ENCODE peak calls at places on chromosomes 5 and 9, in six cellular contexts. Y, M, T, S, J and A are unnamed samples.

GRCh38 chr5:25955337-25955736 is 1083.0 kb downstream of the CDH9 start:
- DNase-seq in Y (no peak), M (no peak), T (no peak), S (no peak), J (no peak), A (no peak)

GRCh38 chr9:33932078-33932807 is 115.3 kb downstream of the UBE2R2 start:
- DNase-seq in Y (no peak), M (no peak), T (no peak), S (no peak), J (no peak), A (no peak)

GRCh38 chr9:976805-977360 is 428 bp downstream of the DMRT3 start:
- DNase-seq in Y (no peak), M (no peak), T (no peak), S (no peak), J (no peak), A (no peak)

GRCh38 chr5:102368392-102368791 is 72.3 kb upstream of the SLCO4C1 start:
- DNase-seq in Y (no peak), M (no peak), T (no peak), S (no peak), J (no peak), A (no peak)

GRCh38 chr5:114362197-114362976 is 517 bp downstream of the KCNN2 start:
- DNase-seq in Y (no peak), M (no peak), T (no peak), S (no peak), J (no peak), A (no peak)

GRCh38 chr5:181192337-181193046 is 12.5 kb downstream of the TRIM7 start:
- DNase-seq in Y (no peak), M (no peak), T (no peak), S (no peak), J (no peak), A (no peak)

GRCh38 chr5:181261320-181262085 is 560 bp upstream of the TRIM52 start:
- DNase-seq in Y (peak; percentile 71), M (peak; percentile 67), T (peak; percentile 56), S (no peak), J (peak; percentile 83), A (no peak)

GRCh38 chr9:132250324-132251262 is 88.7 kb downstream of the NTNG2 start:
- DNase-seq in Y (no peak), M (no peak), T (no peak), S (no peak), J (no peak), A (no peak)

GRCh38 chr5:88952344-88952743 is 69.4 kb upstream of the MEF2C start:
- DNase-seq in Y (no peak), M (no peak), T (no peak), S (no peak), J (no peak), A (no peak)

GRCh38 chr9:127629468-127630081 is 17.5 kb downstream of the STXBP1 start:
- DNase-seq in Y (no peak), M (no peak), T (no peak), S (no peak), J (no peak), A (no peak)

GRCh38 chr5:180632768-180633167 is 16.6 kb downstream of the FLT4 start:
- DNase-seq in Y (no peak), M (no peak), T (no peak), S (no peak), J (no peak), A (no peak)

GRCh38 chr5:91436241-91436640 is 53.1 kb upstream of the ARRDC3 start:
- DNase-seq in Y (no peak), M (no peak), T (no peak), S (no peak), J (no peak), A (no peak)

GRCh38 chr5:138803285-138803684 is 50.1 kb downstream of the CTNNA1 start:
- DNase-seq in Y (no peak), M (no peak), T (no peak), S (no peak), J (no peak), A (no peak)

GRCh38 chr5:37495210-37495609 is 116.1 kb downstream of the WDR70 start:
- DNase-seq in Y (no peak), M (no peak), T (no peak), S (no peak), J (no peak), A (no peak)

GRCh38 chr5:146793709-146794108 is 84.8 kb downstream of the PPP2R2B start:
- DNase-seq in Y (no peak), M (no peak), T (no peak), S (no peak), J (no peak), A (no peak)

GRCh38 chr5:97071101-97071500 is 71.3 kb downstream of the LIX1 start:
- DNase-seq in Y (no peak), M (no peak), T (no peak), S (peak; percentile 33), J (no peak), A (peak; percentile 81)

GRCh38 chr5:73513996-73514395 is 15.8 kb downstream of the BTF3 start:
- DNase-seq in Y (no peak), M (no peak), T (no peak), S (no peak), J (no peak), A (no peak)

GRCh38 chr5:982377-983237 is 26.0 kb upstream of the NKD2 start:
- DNase-seq in Y (no peak), M (no peak), T (no peak), S (no peak), J (no peak), A (no peak)

GRCh38 chr9:138117101-138117750 is 239.6 kb downstream of the CACNA1B start:
- DNase-seq in Y (no peak), M (no peak), T (no peak), S (no peak), J (no peak), A (no peak)

GRCh38 chr5:139964266-139964993 is 78.7 kb downstream of the NRG2 start:
- DNase-seq in Y (no peak), M (no peak), T (no peak), S (no peak), J (no peak), A (no peak)

GRCh38 chr9:104090578-104090977 is 3.5 kb upstream of the SMC2 start:
- DNase-seq in Y (no peak), M (no peak), T (no peak), S (no peak), J (no peak), A (no peak)

GRCh38 chr9:104091028-104091590 is 3.0 kb upstream of the SMC2 start:
- DNase-seq in Y (no peak), M (no peak), T (no peak), S (no peak), J (no peak), A (no peak)

GRCh38 chr9:104093162-104093561 is 947 bp upstream of the SMC2 start:
- DNase-seq in Y (no peak), M (no peak), T (no peak), S (no peak), J (no peak), A (no peak)

GRCh38 chr9:104091708-104092107 is 2.4 kb upstream of the SMC2 start:
- DNase-seq in Y (no peak), M (peak; percentile 14), T (no peak), S (no peak), J (no peak), A (no peak)

GRCh38 chr9:104092192-104092591 is 1.9 kb upstream of the SMC2 start:
- DNase-seq in Y (no peak), M (no peak), T (no peak), S (no peak), J (no peak), A (no peak)
- H3K27ac ChIP-seq in Y (peak overlapping the region; percentile 85), M (no peak overlapping the region), T (peak overlapping the region; percentile 98), S (peak overlapping the region; percentile 18), J (no peak overlapping the region), A (peak overlapping the region; percentile 81)

DNA sequence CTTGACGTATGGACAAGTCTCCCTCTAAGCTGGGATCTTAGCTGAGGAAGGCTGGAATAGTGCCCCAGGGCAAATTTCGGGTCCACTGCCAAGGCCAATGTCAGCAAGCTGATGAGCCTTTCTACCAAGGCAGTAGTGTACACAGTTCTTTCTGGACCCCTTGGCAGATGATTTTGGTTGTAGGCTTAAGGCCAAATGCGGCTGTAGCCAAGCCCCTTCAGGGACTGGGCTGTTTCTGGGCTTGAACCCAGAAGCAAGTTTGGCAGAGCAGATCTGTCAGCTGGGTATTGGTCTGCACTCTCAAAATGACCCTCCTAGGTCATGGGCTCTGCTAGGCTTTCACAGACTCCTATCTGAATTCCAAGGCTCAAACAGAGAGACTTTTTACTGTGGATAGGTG is 121.6 kb downstream of the ADAMTSL1 start:
- DNase-seq in Y (no peak), M (no peak), T (no peak), S (no peak), J (no peak), A (no peak)
- H3K27ac ChIP-seq in Y (no peak overlapping the region), M (no peak overlapping the region), T (no peak overlapping the region), S (no peak overlapping the region), J (no peak overlapping the region), A (no peak overlapping the region)

DNA sequence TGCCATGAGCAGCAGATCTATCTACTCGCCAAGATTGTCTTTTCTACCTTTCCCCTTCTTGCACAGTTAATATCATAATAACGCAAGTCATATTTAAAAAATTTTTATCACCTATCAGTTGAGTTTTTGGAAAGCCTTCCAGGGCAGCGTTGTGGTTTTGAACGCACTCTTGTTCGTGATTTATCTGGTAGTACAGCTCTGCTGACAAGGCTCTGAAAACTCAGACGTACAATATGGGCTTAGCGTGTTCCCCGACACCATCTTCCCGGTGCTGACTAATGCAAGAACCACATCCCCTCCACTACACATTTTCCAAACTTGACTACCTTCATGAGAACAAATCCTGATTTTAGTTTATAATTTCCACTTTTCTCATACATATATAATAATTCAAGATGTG is 1.6 kb upstream of the NFIL3 start:
- DNase-seq in Y (no peak), M (no peak), T (no peak), S (no peak), J (no peak), A (no peak)
- H3K27ac ChIP-seq in Y (no peak overlapping the region), M (no peak overlapping the region), T (peak overlapping the region; percentile 98), S (peak overlapping the region; percentile 93), J (no peak overlapping the region), A (no peak overlapping the region)

GRCh38 chr9:27489087-27489876 is 34.8 kb upstream of the IFNK start:
- DNase-seq in Y (no peak), M (no peak), T (no peak), S (no peak), J (no peak), A (no peak)
- H3K27ac ChIP-seq in Y (no peak overlapping the region), M (no peak overlapping the region), T (no peak overlapping the region), S (peak overlapping the region; percentile 36), J (no peak overlapping the region), A (no peak overlapping the region)

GRCh38 chr5:159877087-159877486 is 39.2 kb upstream of the ADRA1B start:
- DNase-seq in Y (no peak), M (no peak), T (no peak), S (no peak), J (no peak), A (no peak)
- H3K27ac ChIP-seq in Y (no peak overlapping the region), M (no peak overlapping the region), T (no peak overlapping the region), S (no peak overlapping the region), J (no peak overlapping the region), A (no peak overlapping the region)